ENCODE peak calls at places on chromosomes 12 and 14, in five cellular contexts. One of them, this sample, is unnamed.

GRCh38 chr12:1367731-1368285 is 226.6 kb downstream of the FBXL14 start:
- DNase-seq in brain microvascular endothelial cell: no peak
- DNase-seq in body of pancreas: no peak
- DNase-seq in sigmoid colon: no peak
- DNase-seq in CD4-positive, alpha-beta memory T cell: no peak
- DNase-seq in this sample: no peak

GRCh38 chr14:77638738-77639137 is 22.3 kb upstream of the SPTLC2 start:
- DNase-seq in brain microvascular endothelial cell: peak
- DNase-seq in body of pancreas: no peak
- DNase-seq in sigmoid colon: no peak
- DNase-seq in CD4-positive, alpha-beta memory T cell: no peak
- DNase-seq in this sample: no peak

GRCh38 chr12:44015333-44015941 is 179.6 kb downstream of the TMEM117 start:
- DNase-seq in brain microvascular endothelial cell: peak
- DNase-seq in body of pancreas: no peak
- DNase-seq in sigmoid colon: no peak
- DNase-seq in CD4-positive, alpha-beta memory T cell: peak
- DNase-seq in this sample: no peak

GRCh38 chr12:130333341-130333740 is 4.3 kb upstream of the PIWIL1 start:
- DNase-seq in brain microvascular endothelial cell: no peak
- DNase-seq in body of pancreas: no peak
- DNase-seq in sigmoid colon: no peak
- DNase-seq in CD4-positive, alpha-beta memory T cell: no peak
- DNase-seq in this sample: no peak

GRCh38 chr12:5210179-5210917 is 166.7 kb downstream of the KCNA5 start:
- DNase-seq in brain microvascular endothelial cell: no peak
- DNase-seq in body of pancreas: no peak
- DNase-seq in sigmoid colon: no peak
- DNase-seq in CD4-positive, alpha-beta memory T cell: no peak
- DNase-seq in this sample: no peak

GRCh38 chr14:99754141-99755067 is 38.8 kb upstream of the EML1 start:
- DNase-seq in brain microvascular endothelial cell: no peak
- DNase-seq in body of pancreas: no peak
- DNase-seq in sigmoid colon: peak
- DNase-seq in CD4-positive, alpha-beta memory T cell: no peak
- DNase-seq in this sample: no peak

GRCh38 chr14:67228325-67228984 is 12.8 kb upstream of the PALS1 start:
- DNase-seq in brain microvascular endothelial cell: no peak
- DNase-seq in body of pancreas: no peak
- DNase-seq in sigmoid colon: no peak
- DNase-seq in CD4-positive, alpha-beta memory T cell: no peak
- DNase-seq in this sample: no peak

GRCh38 chr14:105867961-105868599 is 341.7 kb downstream of the TMEM121 start:
- DNase-seq in brain microvascular endothelial cell: no peak
- DNase-seq in body of pancreas: no peak
- DNase-seq in sigmoid colon: peak
- DNase-seq in CD4-positive, alpha-beta memory T cell: no peak
- DNase-seq in this sample: no peak

GRCh38 chr12:38934078-38934584 is 28.7 kb upstream of the CPNE8 start:
- DNase-seq in brain microvascular endothelial cell: no peak
- DNase-seq in body of pancreas: no peak
- DNase-seq in sigmoid colon: no peak
- DNase-seq in CD4-positive, alpha-beta memory T cell: no peak
- DNase-seq in this sample: no peak

GRCh38 chr12:72511906-72512305 is 239.7 kb downstream of the TRHDE start:
- DNase-seq in brain microvascular endothelial cell: peak
- DNase-seq in body of pancreas: no peak
- DNase-seq in sigmoid colon: no peak
- DNase-seq in CD4-positive, alpha-beta memory T cell: no peak
- DNase-seq in this sample: no peak

GRCh38 chr14:100438678-100439592 is 115.8 kb downstream of the SLC25A47 start:
- DNase-seq in brain microvascular endothelial cell: peak
- DNase-seq in body of pancreas: no peak
- DNase-seq in sigmoid colon: peak
- DNase-seq in CD4-positive, alpha-beta memory T cell: no peak
- DNase-seq in this sample: no peak

GRCh38 chr12:22083167-22083566 is 37.1 kb downstream of the CMAS start:
- DNase-seq in brain microvascular endothelial cell: peak
- DNase-seq in body of pancreas: no peak
- DNase-seq in sigmoid colon: no peak
- DNase-seq in CD4-positive, alpha-beta memory T cell: peak
- DNase-seq in this sample: no peak

GRCh38 chr14:41623737-41624136 is 17.1 kb downstream of the LRFN5 start:
- DNase-seq in brain microvascular endothelial cell: no peak
- DNase-seq in body of pancreas: no peak
- DNase-seq in sigmoid colon: no peak
- DNase-seq in CD4-positive, alpha-beta memory T cell: no peak
- DNase-seq in this sample: no peak

GRCh38 chr14:51092965-51093364 is 1.9 kb downstream of the TRIM9 start:
- DNase-seq in brain microvascular endothelial cell: no peak
- DNase-seq in body of pancreas: no peak
- DNase-seq in sigmoid colon: no peak
- DNase-seq in CD4-positive, alpha-beta memory T cell: no peak
- DNase-seq in this sample: no peak

GRCh38 chr12:130826151-130826801 is 12.8 kb downstream of the STX2 start:
- DNase-seq in brain microvascular endothelial cell: peak
- DNase-seq in body of pancreas: peak
- DNase-seq in sigmoid colon: no peak
- DNase-seq in CD4-positive, alpha-beta memory T cell: peak
- DNase-seq in this sample: peak

GRCh38 chr14:61716956-61717355 is 21.6 kb downstream of the HIF1A start:
- DNase-seq in brain microvascular endothelial cell: no peak
- DNase-seq in body of pancreas: no peak
- DNase-seq in sigmoid colon: no peak
- DNase-seq in CD4-positive, alpha-beta memory T cell: no peak
- DNase-seq in this sample: no peak

GRCh38 chr14:104897286-104898194 is 27.1 kb upstream of the PLD4 start:
- DNase-seq in brain microvascular endothelial cell: no peak
- DNase-seq in body of pancreas: peak
- DNase-seq in sigmoid colon: peak
- DNase-seq in CD4-positive, alpha-beta memory T cell: no peak
- DNase-seq in this sample: no peak

GRCh38 chr14:85122690-85123089 is 407.3 kb upstream of the FLRT2 start:
- DNase-seq in brain microvascular endothelial cell: peak
- DNase-seq in body of pancreas: no peak
- DNase-seq in sigmoid colon: no peak
- DNase-seq in CD4-positive, alpha-beta memory T cell: no peak
- DNase-seq in this sample: no peak

GRCh38 chr12:121364657-121365265 is 12.6 kb upstream of the ANAPC5 start:
- DNase-seq in brain microvascular endothelial cell: no peak
- DNase-seq in body of pancreas: no peak
- DNase-seq in sigmoid colon: no peak
- DNase-seq in CD4-positive, alpha-beta memory T cell: no peak
- DNase-seq in this sample: no peak

GRCh38 chr14:50859296-50859624 is 12.6 kb upstream of the ABHD12B start:
- DNase-seq in brain microvascular endothelial cell: no peak
- DNase-seq in body of pancreas: no peak
- DNase-seq in sigmoid colon: no peak
- DNase-seq in CD4-positive, alpha-beta memory T cell: no peak
- DNase-seq in this sample: no peak

GRCh38 chr12:66467932-66468331 is 165.6 kb downstream of the HELB start:
- DNase-seq in brain microvascular endothelial cell: no peak
- DNase-seq in body of pancreas: no peak
- DNase-seq in sigmoid colon: no peak
- DNase-seq in CD4-positive, alpha-beta memory T cell: peak
- DNase-seq in this sample: no peak

GRCh38 chr12:4037747-4038312 is 164.6 kb upstream of the PARP11 start:
- DNase-seq in brain microvascular endothelial cell: peak
- DNase-seq in body of pancreas: peak
- DNase-seq in sigmoid colon: no peak
- DNase-seq in CD4-positive, alpha-beta memory T cell: peak
- DNase-seq in this sample: no peak

GRCh38 chr14:94936411-94936892 is 166.5 kb upstream of the GSC start:
- DNase-seq in brain microvascular endothelial cell: no peak
- DNase-seq in body of pancreas: peak
- DNase-seq in sigmoid colon: peak
- DNase-seq in CD4-positive, alpha-beta memory T cell: no peak
- DNase-seq in this sample: peak

GRCh38 chr12:114213055-114213561 is 192.8 kb downstream of the TBX5 start:
- DNase-seq in brain microvascular endothelial cell: no peak
- DNase-seq in body of pancreas: no peak
- DNase-seq in sigmoid colon: no peak
- DNase-seq in CD4-positive, alpha-beta memory T cell: no peak
- DNase-seq in this sample: no peak

GRCh38 chr14:58131386-58131785 is 20.6 kb downstream of the ARMH4 start:
- DNase-seq in brain microvascular endothelial cell: peak
- DNase-seq in body of pancreas: no peak
- DNase-seq in sigmoid colon: no peak
- DNase-seq in CD4-positive, alpha-beta memory T cell: no peak
- DNase-seq in this sample: no peak

GRCh38 chr12:7125632-7126227 is 3.0 kb downstream of the RBP5 start:
- DNase-seq in brain microvascular endothelial cell: no peak
- DNase-seq in body of pancreas: no peak
- DNase-seq in sigmoid colon: no peak
- DNase-seq in CD4-positive, alpha-beta memory T cell: no peak
- DNase-seq in this sample: no peak

GRCh38 chr12:46454981-46455380 is 82.4 kb upstream of the SLC38A2 start:
- DNase-seq in brain microvascular endothelial cell: no peak
- DNase-seq in body of pancreas: no peak
- DNase-seq in sigmoid colon: no peak
- DNase-seq in CD4-positive, alpha-beta memory T cell: no peak
- DNase-seq in this sample: no peak

GRCh38 chr14:90419200-90419599 is 22.4 kb downstream of the CALM1 start:
- DNase-seq in brain microvascular endothelial cell: peak
- DNase-seq in body of pancreas: peak
- DNase-seq in sigmoid colon: peak
- DNase-seq in CD4-positive, alpha-beta memory T cell: no peak
- DNase-seq in this sample: peak

GRCh38 chr14:104009297-104009696 is 67.0 kb upstream of the RD3L start:
- DNase-seq in brain microvascular endothelial cell: peak
- DNase-seq in body of pancreas: no peak
- DNase-seq in sigmoid colon: no peak
- DNase-seq in CD4-positive, alpha-beta memory T cell: no peak
- DNase-seq in this sample: no peak

GRCh38 chr14:77271113-77271710 is at the start of gene NGB:
- DNase-seq in brain microvascular endothelial cell: no peak
- DNase-seq in body of pancreas: no peak
- DNase-seq in sigmoid colon: no peak
- DNase-seq in CD4-positive, alpha-beta memory T cell: no peak
- DNase-seq in this sample: no peak

GRCh38 chr12:124006582-124007170 is 33.7 kb downstream of the ZNF664 start:
- DNase-seq in brain microvascular endothelial cell: no peak
- DNase-seq in body of pancreas: no peak
- DNase-seq in sigmoid colon: no peak
- DNase-seq in CD4-positive, alpha-beta memory T cell: peak
- DNase-seq in this sample: peak

GRCh38 chr12:132472386-132472785 is 17.6 kb upstream of the FBRSL1 start:
- DNase-seq in brain microvascular endothelial cell: no peak
- DNase-seq in body of pancreas: no peak
- DNase-seq in sigmoid colon: no peak
- DNase-seq in CD4-positive, alpha-beta memory T cell: no peak
- DNase-seq in this sample: no peak

GRCh38 chr12:70557583-70558263 is 79.5 kb downstream of the PTPRB start:
- DNase-seq in brain microvascular endothelial cell: no peak
- DNase-seq in body of pancreas: no peak
- DNase-seq in sigmoid colon: no peak
- DNase-seq in CD4-positive, alpha-beta memory T cell: no peak
- DNase-seq in this sample: no peak

DNA sequence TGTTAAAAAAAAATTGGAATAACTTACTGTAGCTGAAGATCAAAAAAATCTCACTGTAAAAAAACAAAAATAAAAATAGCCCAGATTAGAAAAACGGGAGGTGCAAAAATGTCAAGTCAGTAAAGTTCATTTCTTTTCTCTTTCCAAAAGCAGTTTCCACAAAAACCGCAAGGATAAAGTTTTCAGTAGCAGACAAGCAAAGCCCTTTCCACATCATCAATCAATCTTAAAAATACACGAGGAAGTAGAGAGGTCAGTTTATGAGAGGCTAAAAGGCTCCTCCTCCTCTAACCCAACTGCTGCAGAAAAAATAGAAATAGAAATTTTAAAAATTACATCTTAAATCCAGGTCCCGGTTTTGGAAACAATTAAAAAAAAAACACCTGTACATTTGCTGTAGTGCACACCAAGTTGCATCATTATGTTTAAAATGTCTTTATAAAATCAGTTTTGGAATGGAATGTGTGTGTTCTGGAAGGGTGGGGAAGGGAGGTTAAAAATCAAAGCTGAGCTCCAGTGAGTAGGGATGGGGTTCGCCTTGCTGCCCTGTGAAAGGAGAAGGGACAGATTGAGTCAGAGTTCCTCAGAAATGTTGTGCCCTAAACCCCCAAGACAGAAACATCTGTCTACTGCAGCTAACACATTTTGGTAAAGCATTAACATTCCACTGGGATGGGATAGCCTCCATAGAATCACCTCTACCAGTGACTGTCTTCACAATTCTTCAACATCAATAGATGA is 5.8 kb downstream of the HNRNPC start:
- DNase-seq in brain microvascular endothelial cell: no peak
- DNase-seq in body of pancreas: no peak
- DNase-seq in sigmoid colon: no peak
- DNase-seq in CD4-positive, alpha-beta memory T cell: no peak
- DNase-seq in this sample: no peak
- H3K27ac ChIP-seq in brain microvascular endothelial cell: peak
- H3K27ac ChIP-seq in body of pancreas: peak
- H3K27ac ChIP-seq in sigmoid colon: no peak
- H3K27ac ChIP-seq in CD4-positive, alpha-beta memory T cell: peak
- H3K27ac ChIP-seq in this sample: peak

GRCh38 chr12:2833327-2833726 is 1.5 kb downstream of the NRIP2 start:
- DNase-seq in brain microvascular endothelial cell: no peak
- DNase-seq in body of pancreas: no peak
- DNase-seq in sigmoid colon: no peak
- DNase-seq in CD4-positive, alpha-beta memory T cell: no peak
- DNase-seq in this sample: no peak
- H3K27ac ChIP-seq in brain microvascular endothelial cell: no peak
- H3K27ac ChIP-seq in body of pancreas: no peak
- H3K27ac ChIP-seq in sigmoid colon: no peak
- H3K27ac ChIP-seq in CD4-positive, alpha-beta memory T cell: no peak
- H3K27ac ChIP-seq in this sample: peak

GRCh38 chr12:57604454-57605307 is at the start of gene DTX3:
- DNase-seq in brain microvascular endothelial cell: peak
- DNase-seq in body of pancreas: peak
- DNase-seq in sigmoid colon: peak
- DNase-seq in CD4-positive, alpha-beta memory T cell: peak
- DNase-seq in this sample: no peak

GRCh38 chr12:57603323-57603722 is 1.3 kb upstream of the DTX3 start:
- DNase-seq in brain microvascular endothelial cell: no peak
- DNase-seq in body of pancreas: no peak
- DNase-seq in sigmoid colon: no peak
- DNase-seq in CD4-positive, alpha-beta memory T cell: no peak
- DNase-seq in this sample: no peak

GRCh38 chr12:57602544-57602943 is 2.1 kb upstream of the DTX3 start:
- DNase-seq in brain microvascular endothelial cell: no peak
- DNase-seq in body of pancreas: no peak
- DNase-seq in sigmoid colon: no peak
- DNase-seq in CD4-positive, alpha-beta memory T cell: no peak
- DNase-seq in this sample: no peak

GRCh38 chr12:57605308-57606015 is 838 bp downstream of the DTX3 start:
- DNase-seq in brain microvascular endothelial cell: no peak
- DNase-seq in body of pancreas: no peak
- DNase-seq in sigmoid colon: no peak
- DNase-seq in CD4-positive, alpha-beta memory T cell: no peak
- DNase-seq in this sample: no peak

GRCh38 chr12:57603758-57604453 is 718 bp upstream of the DTX3 start:
- DNase-seq in brain microvascular endothelial cell: peak
- DNase-seq in body of pancreas: no peak
- DNase-seq in sigmoid colon: peak
- DNase-seq in CD4-positive, alpha-beta memory T cell: no peak
- DNase-seq in this sample: peak
- H3K27ac ChIP-seq in brain microvascular endothelial cell: no peak
- H3K27ac ChIP-seq in body of pancreas: peak
- H3K27ac ChIP-seq in sigmoid colon: peak
- H3K27ac ChIP-seq in CD4-positive, alpha-beta memory T cell: peak
- H3K27ac ChIP-seq in this sample: peak

GRCh38 chr14:23612354-23612732 is 23.8 kb upstream of the DHRS2 start:
- DNase-seq in brain microvascular endothelial cell: no peak
- DNase-seq in body of pancreas: no peak
- DNase-seq in sigmoid colon: no peak
- DNase-seq in CD4-positive, alpha-beta memory T cell: no peak
- DNase-seq in this sample: no peak
- H3K27ac ChIP-seq in brain microvascular endothelial cell: no peak
- H3K27ac ChIP-seq in body of pancreas: peak
- H3K27ac ChIP-seq in sigmoid colon: no peak
- H3K27ac ChIP-seq in CD4-positive, alpha-beta memory T cell: no peak
- H3K27ac ChIP-seq in this sample: no peak

This sample was measured in coronary artery.